ENCODE peak calls at places on chromosomes 16 and 17, in ten cellular contexts. N is upper lobe of left lung, T is transverse colon, R is stomach, X is K562, K is sigmoid colon, J is ovary, D is tibial nerve, I is H1, M is suprapubic skin. H is an unnamed sample. For H3K27me3, the result is how much of the 10 kb centered on the place peaks cover.

GRCh38 chr17:78908426-78908825 is 5.4 kb upstream of the CEP295NL start:
- DNase-seq in N (no peak), T (no peak), R (no peak), X (no peak), K (no peak), J (no peak), D (no peak), I (no peak), M (no peak), H (no peak)

GRCh38 chr17:17841620-17842025 is 4.8 kb upstream of the SREBF1 start:
- DNase-seq in N (peak), T (no peak), R (peak), X (no peak), K (no peak), J (peak), D (no peak), I (no peak), M (no peak), H (no peak)

GRCh38 chr16:1430214-1430758 is 592 bp upstream of the PERCC1 start:
- DNase-seq in N (no peak), T (no peak), R (no peak), X (no peak), K (no peak), J (no peak), D (no peak), I (no peak), M (no peak), H (no peak)

GRCh38 chr17:55238931-55239297 is 25.8 kb upstream of the HLF start:
- DNase-seq in N (no peak), T (no peak), R (no peak), X (peak), K (no peak), J (no peak), D (no peak), I (no peak), M (no peak), H (no peak)

GRCh38 chr17:31558748-31559646 is 167.5 kb downstream of the RAB11FIP4 start:
- DNase-seq in N (peak), T (peak), R (peak), X (peak), K (peak), J (peak), D (peak), I (no peak), M (peak), H (no peak)

GRCh38 chr16:89721644-89722391 is 481 bp downstream of the ZNF276 start:
- DNase-seq in N (peak), T (peak), R (peak), X (no peak), K (no peak), J (peak), D (no peak), I (no peak), M (no peak), H (peak)

GRCh38 chr17:51166198-51166986 is at the start of gene NME2:
- DNase-seq in N (peak), T (peak), R (peak), X (peak), K (peak), J (peak), D (peak), I (peak), M (peak), H (peak)

GRCh38 chr16:12330541-12330940 is 354.0 kb downstream of the SNX29 start:
- DNase-seq in N (no peak), T (no peak), R (no peak), X (no peak), K (no peak), J (no peak), D (no peak), I (no peak), M (no peak), H (no peak)

GRCh38 chr16:70496513-70496912 is 26.8 kb downstream of the COG4 start:
- DNase-seq in N (no peak), T (no peak), R (no peak), X (no peak), K (no peak), J (no peak), D (no peak), I (no peak), M (no peak), H (no peak)

GRCh38 chr17:68942389-68942788 is 12.8 kb downstream of the ABCA8 start:
- DNase-seq in N (no peak), T (no peak), R (no peak), X (no peak), K (no peak), J (no peak), D (no peak), I (no peak), M (no peak), H (no peak)

GRCh38 chr17:35486920-35487727 is 38.6 kb upstream of the SLFN13 start:
- DNase-seq in N (peak), T (peak), R (peak), X (peak), K (peak), J (peak), D (no peak), I (no peak), M (peak), H (no peak)

GRCh38 chr16:26667271-26667703 is 399.4 kb upstream of the C16orf82 start:
- DNase-seq in N (no peak), T (no peak), R (no peak), X (no peak), K (no peak), J (no peak), D (no peak), I (no peak), M (no peak), H (peak)

GRCh38 chr17:14359251-14359939 is 58.5 kb downstream of the HS3ST3B1 start:
- DNase-seq in N (peak), T (no peak), R (no peak), X (no peak), K (no peak), J (no peak), D (no peak), I (no peak), M (no peak), H (no peak)

GRCh38 chr17:8552582-8553320 is 77.8 kb downstream of the MYH10 start:
- DNase-seq in N (no peak), T (no peak), R (no peak), X (no peak), K (no peak), J (no peak), D (no peak), I (no peak), M (no peak), H (no peak)

GRCh38 chr17:32102172-32102571 is 40.1 kb upstream of the RHOT1 start:
- DNase-seq in N (no peak), T (no peak), R (no peak), X (no peak), K (no peak), J (no peak), D (no peak), I (no peak), M (no peak), H (no peak)

GRCh38 chr17:31878703-31879073 is 19.6 kb upstream of the COPRS start:
- DNase-seq in N (no peak), T (no peak), R (no peak), X (no peak), K (no peak), J (no peak), D (no peak), I (no peak), M (no peak), H (no peak)

GRCh38 chr16:67862623-67863583 is 9.9 kb upstream of the EDC4 start:
- DNase-seq in N (no peak), T (no peak), R (peak), X (no peak), K (peak), J (no peak), D (peak), I (no peak), M (peak), H (no peak)

GRCh38 chr17:47315451-47316266 is 8.1 kb upstream of the EFCAB13 start:
- DNase-seq in N (no peak), T (peak), R (no peak), X (peak), K (no peak), J (no peak), D (no peak), I (no peak), M (no peak), H (peak)

GRCh38 chr16:86953631-86954465 is 363.3 kb downstream of the C16orf95 start:
- DNase-seq in N (no peak), T (no peak), R (no peak), X (no peak), K (peak), J (no peak), D (no peak), I (no peak), M (no peak), H (no peak)

GRCh38 chr16:66344533-66345145 is 21.9 kb upstream of the CDH5 start:
- DNase-seq in N (no peak), T (no peak), R (no peak), X (peak), K (no peak), J (no peak), D (no peak), I (no peak), M (no peak), H (no peak)

GRCh38 chr16:9040766-9041430 is 50.5 kb upstream of the HAPSTR1 start:
- DNase-seq in N (no peak), T (no peak), R (no peak), X (no peak), K (no peak), J (no peak), D (no peak), I (no peak), M (no peak), H (no peak)

GRCh38 chr16:83400234-83400633 is 407.5 kb upstream of the HSBP1 start:
- DNase-seq in N (peak), T (no peak), R (no peak), X (no peak), K (no peak), J (no peak), D (no peak), I (peak), M (no peak), H (no peak)

GRCh38 chr16:12426122-12426521 is 377.6 kb downstream of the CPPED1 start:
- DNase-seq in N (no peak), T (no peak), R (no peak), X (peak), K (no peak), J (no peak), D (no peak), I (no peak), M (no peak), H (no peak)

GRCh38 chr17:43601280-43602050 is 55.3 kb upstream of the ETV4 start:
- DNase-seq in N (no peak), T (peak), R (no peak), X (no peak), K (peak), J (no peak), D (no peak), I (no peak), M (no peak), H (no peak)

GRCh38 chr16:85335584-85336492 is 223.6 kb upstream of the CIBAR2 start:
- DNase-seq in N (no peak), T (peak), R (no peak), X (no peak), K (no peak), J (no peak), D (no peak), I (no peak), M (no peak), H (no peak)
- H3K27me3 ChIP-seq in N (under half), T (under half), R (under half), X (under half), K (under half), J (under half), D (under half), I (under half), M (under half), H (under half)

DNA sequence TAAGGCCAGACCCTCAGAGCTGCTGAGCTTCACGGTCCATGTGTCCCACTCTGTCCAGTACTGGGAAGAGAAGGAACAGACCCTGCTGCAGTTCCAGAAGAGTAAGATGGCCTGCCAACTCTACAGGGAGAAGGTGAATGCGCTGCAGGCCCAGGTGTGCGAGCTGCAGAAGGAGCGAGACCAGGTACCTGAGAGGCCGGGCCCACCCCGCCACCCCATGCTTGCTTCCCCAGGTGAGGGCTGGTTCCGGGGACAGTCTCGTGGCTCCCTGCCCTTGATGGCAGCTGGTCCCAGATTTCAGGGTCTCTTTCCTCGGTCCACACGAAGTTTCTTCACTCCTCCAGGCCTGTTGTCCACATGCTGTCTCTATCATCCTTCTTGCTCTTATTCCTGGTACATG is 20.9 kb downstream of the CARD14 start:
- DNase-seq in N (no peak), T (no peak), R (no peak), X (no peak), K (no peak), J (no peak), D (no peak), I (no peak), M (no peak), H (no peak)
- TF ChIP-seq EP300 in N (no peak), T (no peak), R (no peak), X (no peak), K (no peak), J (no peak), D (no peak), I (no peak), M (no peak), H (no peak)

GRCh38 chr16:21608647-21609328 is 9.4 kb downstream of the METTL9 start:
- DNase-seq in N (peak), T (no peak), R (no peak), X (no peak), K (no peak), J (no peak), D (no peak), I (no peak), M (no peak), H (no peak)
- H3K4me3 ChIP-seq in N (no peak), T (no peak), R (no peak), X (no peak), K (no peak), J (no peak), D (no peak), I (no peak), M (no peak), H (no peak)

DNA sequence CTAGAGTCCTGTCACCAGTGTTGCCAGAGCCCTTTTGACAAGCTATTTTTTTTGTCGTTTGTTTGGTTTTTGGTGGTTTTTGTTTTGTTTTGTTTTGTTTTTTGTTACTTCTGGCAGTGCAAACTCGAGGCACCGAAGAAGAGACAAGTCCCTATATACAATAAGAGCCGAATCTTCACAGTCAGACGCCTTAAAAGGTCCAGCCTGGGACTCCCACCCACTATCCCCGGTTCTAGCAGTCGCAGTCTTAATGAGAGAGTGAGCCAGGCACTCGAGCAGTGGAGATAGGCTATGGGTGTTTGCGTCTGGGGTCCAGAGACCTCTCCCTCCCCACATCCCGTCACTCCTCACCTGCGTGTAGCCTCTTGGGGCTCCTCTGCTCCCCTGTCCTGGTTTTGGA is 1.9 kb downstream of the OR1F1 start:
- DNase-seq in N (no peak), T (no peak), R (no peak), X (no peak), K (no peak), J (no peak), D (no peak), I (no peak), M (no peak), H (no peak)
- H3K27me3 ChIP-seq in N (under half), T (half or more), R (under half), X (under half), K (half or more), J (under half), D (under half), I (under half), M (half or more), H (half or more)

GRCh38 chr17:38710985-38711384 is 5.9 kb downstream of the MLLT6 start:
- DNase-seq in N (no peak), T (no peak), R (no peak), X (peak), K (no peak), J (no peak), D (no peak), I (no peak), M (no peak), H (no peak)

GRCh38 chr17:38712593-38712992 is 7.5 kb downstream of the MLLT6 start:
- DNase-seq in N (no peak), T (no peak), R (no peak), X (no peak), K (no peak), J (no peak), D (no peak), I (no peak), M (no peak), H (no peak)

GRCh38 chr17:38713456-38713855 is 8.4 kb downstream of the MLLT6 start:
- DNase-seq in N (no peak), T (no peak), R (no peak), X (no peak), K (no peak), J (no peak), D (no peak), I (no peak), M (no peak), H (no peak)

GRCh38 chr17:38710603-38710962 is 5.5 kb downstream of the MLLT6 start:
- DNase-seq in N (no peak), T (no peak), R (no peak), X (no peak), K (no peak), J (no peak), D (no peak), I (no peak), M (no peak), H (no peak)

GRCh38 chr17:38711792-38712571 is 6.9 kb downstream of the MLLT6 start:
- DNase-seq in N (no peak), T (no peak), R (no peak), X (no peak), K (no peak), J (no peak), D (no peak), I (no peak), M (no peak), H (no peak)
- TF ChIP-seq EP300 in N (no peak), T (no peak), R (no peak), X (no peak), K (no peak), J (no peak), D (no peak), I (no peak), M (no peak), H (no peak)

GRCh38 chr17:57874058-57874419 is 24.2 kb upstream of the MRPS23 start:
- DNase-seq in N (no peak), T (no peak), R (no peak), X (no peak), K (no peak), J (no peak), D (no peak), I (no peak), M (no peak), H (no peak)

GRCh38 chr17:57876023-57876865 is 26.4 kb upstream of the MRPS23 start:
- DNase-seq in N (no peak), T (no peak), R (no peak), X (no peak), K (no peak), J (no peak), D (no peak), I (no peak), M (no peak), H (no peak)

GRCh38 chr17:57875109-57876022 is 25.5 kb upstream of the MRPS23 start:
- DNase-seq in N (peak), T (peak), R (peak), X (no peak), K (peak), J (peak), D (peak), I (peak), M (peak), H (no peak)

GRCh38 chr17:57873261-57874057 is 23.6 kb upstream of the MRPS23 start:
- DNase-seq in N (no peak), T (no peak), R (no peak), X (no peak), K (no peak), J (no peak), D (no peak), I (no peak), M (no peak), H (no peak)

GRCh38 chr17:57874434-57875108 is 24.7 kb upstream of the MRPS23 start:
- DNase-seq in N (peak), T (peak), R (no peak), X (no peak), K (peak), J (peak), D (peak), I (peak), M (peak), H (no peak)
- H3K4me3 ChIP-seq in N (peak), T (no peak), R (peak), X (no peak), K (peak), J (peak), D (peak), I (peak), M (peak), H (peak)

DNA sequence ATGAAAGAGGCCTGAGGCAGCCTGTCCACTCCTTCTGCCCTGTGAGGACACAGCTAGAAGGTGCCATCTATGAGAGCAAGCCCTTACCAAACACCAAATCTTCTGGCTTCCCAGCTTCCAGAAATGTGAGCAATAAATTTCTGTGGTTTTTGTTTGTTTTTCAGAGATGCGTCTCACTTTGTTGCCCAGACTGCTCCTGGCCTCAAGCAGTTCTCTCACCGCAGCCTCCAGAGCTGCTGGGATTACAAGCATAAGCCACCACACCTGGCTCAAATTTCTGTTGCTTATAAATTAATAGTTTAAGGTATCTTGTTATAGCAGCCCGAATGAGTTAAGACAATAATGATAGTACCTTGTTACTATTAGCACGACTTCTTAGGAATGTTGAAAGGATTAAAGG is 12.5 kb upstream of the SLC16A11 start:
- DNase-seq in N (no peak), T (no peak), R (no peak), X (no peak), K (no peak), J (no peak), D (no peak), I (no peak), M (no peak), H (no peak)
- H3K27me3 ChIP-seq in N (under half), T (under half), R (under half), X (under half), K (under half), J (under half), D (under half), I (under half), M (under half), H (under half)

GRCh38 chr17:41782142-41782541 is 4.4 kb downstream of the JUP start:
- DNase-seq in N (no peak), T (no peak), R (peak), X (no peak), K (peak), J (no peak), D (no peak), I (no peak), M (no peak), H (no peak)
- TF ChIP-seq EP300 in N (no peak), T (no peak), R (no peak), X (no peak), K (no peak), J (no peak), D (peak), I (no peak), M (no peak), H (no peak)

DNA sequence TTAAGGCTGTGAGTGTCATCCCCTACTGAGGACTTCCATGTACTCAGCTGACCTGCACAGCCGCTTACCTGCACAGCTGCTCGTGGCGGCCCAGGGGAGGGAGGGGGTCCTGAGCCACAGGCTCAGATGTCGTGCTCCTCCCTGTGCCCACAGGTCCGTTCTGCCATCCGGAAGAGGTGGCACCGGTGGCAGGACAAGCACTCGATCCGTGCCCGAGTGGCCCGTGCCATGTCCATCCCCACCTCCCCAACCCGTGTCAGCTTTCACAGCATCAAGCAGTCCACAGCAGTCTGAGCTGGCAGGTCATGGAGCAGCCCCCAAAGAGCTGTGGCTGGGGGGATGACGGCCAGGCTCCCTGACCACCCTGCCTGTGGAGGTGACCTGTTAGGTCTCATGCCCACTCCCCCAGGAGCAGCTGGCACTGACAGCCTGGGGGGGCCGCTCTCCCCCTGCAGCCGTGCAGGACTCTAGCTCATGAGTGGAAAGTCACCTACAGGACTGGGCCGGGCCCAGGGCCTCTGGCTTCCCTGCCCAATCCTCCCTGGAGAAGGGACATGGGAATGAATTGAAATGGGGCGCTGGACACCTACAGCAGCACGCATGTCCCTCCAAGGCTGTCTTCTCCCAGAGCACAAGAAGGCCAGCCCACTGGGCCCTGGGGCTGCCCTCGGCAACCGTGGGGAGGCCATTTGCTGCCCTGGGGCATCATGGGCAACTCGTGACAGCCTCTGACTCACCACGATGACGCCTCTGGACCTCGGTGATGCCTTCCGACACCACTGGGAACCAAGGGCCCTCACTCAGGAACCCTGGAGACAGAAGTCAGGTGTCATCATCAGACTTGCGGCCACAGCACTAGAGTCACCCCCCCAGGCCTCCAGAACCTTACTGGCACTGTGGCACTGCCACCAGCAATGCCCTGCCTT is 9.9 kb upstream of the SPPL2C start:
- DNase-seq in N (no peak), T (no peak), R (no peak), X (no peak), K (no peak), J (no peak), D (no peak), I (no peak), M (no peak), H (no peak)
- H3K4me3 ChIP-seq in N (no peak), T (no peak), R (no peak), X (no peak), K (no peak), J (no peak), D (no peak), I (no peak), M (no peak), H (no peak)

GRCh38 chr16:23843143-23843542 is 7.4 kb downstream of the PRKCB start:
- DNase-seq in N (no peak), T (no peak), R (no peak), X (no peak), K (no peak), J (no peak), D (no peak), I (no peak), M (no peak), H (no peak)
- H3K27me3 ChIP-seq in N (under half), T (under half), R (under half), X (under half), K (under half), J (under half), D (under half), I (under half), M (under half), H (under half)

H was measured in esophagus muscularis mucosa.